ENCODE peak calls at places on chromosomes 11 and 22, in five cellular contexts. F, O, S, J and G are unnamed samples.

GRCh38 chr11:88431675-88432341 is 94.3 kb upstream of the CTSC start:
- DNase-seq in F (no peak), O (no peak), S (no peak), J (no peak), G (no peak)

GRCh38 chr22:24768537-24769374 is 5.8 kb downstream of the PIWIL3 start:
- DNase-seq in F (no peak), O (peak; percentile 17), S (peak; percentile 55), J (no peak), G (no peak)

GRCh38 chr11:19889531-19889930 is 176.9 kb downstream of the NAV2 start:
- DNase-seq in F (no peak), O (no peak), S (no peak), J (no peak), G (no peak)

GRCh38 chr22:31340765-31341247 is 5.3 kb downstream of the PATZ1 start:
- DNase-seq in F (no peak), O (no peak), S (no peak), J (no peak), G (no peak)

GRCh38 chr11:2390871-2391662 is 9.5 kb upstream of the TSSC4 start:
- DNase-seq in F (no peak), O (no peak), S (no peak), J (no peak), G (no peak)

GRCh38 chr11:93796832-93797231 is 12.8 kb downstream of the MED17 start:
- DNase-seq in F (no peak), O (no peak), S (no peak), J (no peak), G (no peak)

GRCh38 chr22:32376681-32377080 is 19.0 kb downstream of the RFPL3 start:
- DNase-seq in F (no peak), O (no peak), S (no peak), J (no peak), G (no peak)

GRCh38 chr22:41237707-41238569 is 2.8 kb downstream of the CHADL start:
- DNase-seq in F (peak; percentile 77), O (peak; percentile 70), S (peak; percentile 89), J (peak; percentile 97), G (peak; percentile 92)

GRCh38 chr22:50502096-50502495 is 5.4 kb downstream of the LMF2 start:
- DNase-seq in F (no peak), O (no peak), S (no peak), J (no peak), G (no peak)

GRCh38 chr22:35023692-35024363 is 42.1 kb upstream of the ISX start:
- DNase-seq in F (peak; percentile 73), O (peak; percentile 14), S (peak; percentile 82), J (peak; percentile 87), G (peak; percentile 86)

GRCh38 chr11:74678591-74679512 is 52.4 kb downstream of the CHRDL2 start:
- DNase-seq in F (no peak), O (no peak), S (peak; percentile 28), J (peak; percentile 17), G (peak; percentile 77)

GRCh38 chr22:36435516-36436415 is 45.7 kb downstream of the TXN2 start:
- DNase-seq in F (no peak), O (peak; percentile 80), S (peak; percentile 83), J (peak; percentile 87), G (no peak)

GRCh38 chr11:9606799-9607510 is 33.5 kb downstream of the WEE1 start:
- DNase-seq in F (no peak), O (no peak), S (no peak), J (no peak), G (no peak)

GRCh38 chr11:19519912-19520641 is 192.6 kb upstream of the NAV2 start:
- DNase-seq in F (peak; percentile 39), O (no peak), S (no peak), J (no peak), G (no peak)

GRCh38 chr11:116680349-116681125 is 92.2 kb downstream of the BUD13 start:
- DNase-seq in F (no peak), O (no peak), S (no peak), J (no peak), G (no peak)

GRCh38 chr11:130431337-130431773 is 2.9 kb upstream of the ADAMTS8 start:
- DNase-seq in F (peak; percentile 69), O (peak; percentile 48), S (peak; percentile 83), J (peak; percentile 83), G (peak; percentile 90)

GRCh38 chr11:77407613-77408012 is 66.3 kb downstream of the PAK1 start:
- DNase-seq in F (no peak), O (no peak), S (no peak), J (no peak), G (no peak)

GRCh38 chr22:36325163-36326031 is 62.4 kb downstream of the MYH9 start:
- DNase-seq in F (no peak), O (no peak), S (no peak), J (no peak), G (peak; percentile 90)

GRCh38 chr11:111737877-111738205 is 28.3 kb downstream of the PPP2R1B start:
- DNase-seq in F (no peak), O (no peak), S (no peak), J (no peak), G (no peak)

GRCh38 chr11:74434528-74434927 is 32.8 kb downstream of the KCNE3 start:
- DNase-seq in F (no peak), O (no peak), S (no peak), J (no peak), G (no peak)

GRCh38 chr11:17164361-17165246 is 43.2 kb downstream of the PIK3C2A start:
- DNase-seq in F (no peak), O (no peak), S (no peak), J (no peak), G (no peak)

GRCh38 chr11:120929664-120930154 is 94.2 kb upstream of the TBCEL start:
- DNase-seq in F (no peak), O (no peak), S (peak; percentile 68), J (no peak), G (peak; percentile 82)

GRCh38 chr11:114553642-114554041 is 6.0 kb downstream of the NXPE1 start:
- DNase-seq in F (no peak), O (no peak), S (no peak), J (no peak), G (no peak)

GRCh38 chr11:128493570-128493965 is 93.8 kb downstream of the ETS1 start:
- DNase-seq in F (no peak), O (no peak), S (no peak), J (no peak), G (no peak)